ENCODE peak calls at places on chromosomes 11 and 22, in ten cellular contexts. B is SK-N-MC; W is WERI-Rb-1; D is mesenchymal stem cell; C is lower lobe of right lung; L is ovary; Z is heart left ventricle; H is fibroblast of lung; G is CD4-positive, alpha-beta memory T cell; Q is lung. I is an unnamed sample.

GRCh38 chr22:24772493-24773220 is 1.9 kb downstream of the PIWIL3 start:
- DNase-seq in B (no peak), W (peak; percentile 67), D (peak; percentile 74), C (no peak), L (no peak), Z (no peak), H (peak; percentile 61), G (no peak), Q (no peak), I (no peak)

GRCh38 chr22:24424001-24424900 is 3.1 kb upstream of the ADORA2A start:
- DNase-seq in B (no peak), W (no peak), D (no peak), C (peak; percentile 62), L (no peak), Z (no peak), H (no peak), G (peak; percentile 47), Q (no peak), I (no peak)

GRCh38 chr11:93567406-93567819 is 24.2 kb upstream of the SMCO4 start:
- DNase-seq in B (no peak), W (no peak), D (no peak), C (no peak), L (peak; percentile 24), Z (peak; percentile 76), H (peak; percentile 67), G (no peak), Q (peak; percentile 31), I (peak; percentile 97)

GRCh38 chr22:27226666-27227065 is 569.3 kb downstream of the MIAT start:
- DNase-seq in B (no peak), W (no peak), D (peak; percentile 63), C (no peak), L (no peak), Z (no peak), H (no peak), G (no peak), Q (no peak), I (no peak)

GRCh38 chr11:12175694-12176241 is 65.4 kb downstream of the MICAL2 start:
- DNase-seq in B (no peak), W (no peak), D (peak; percentile 94), C (no peak), L (no peak), Z (no peak), H (peak; percentile 76), G (no peak), Q (no peak), I (peak; percentile 62)

GRCh38 chr11:126083829-126084607 is 21.4 kb upstream of the CDON start:
- DNase-seq in B (no peak), W (peak; percentile 52), D (no peak), C (no peak), L (no peak), Z (no peak), H (no peak), G (peak; percentile 58), Q (no peak), I (no peak)

GRCh38 chr11:7964873-7965272 is 374 bp downstream of the NLRP10 start:
- DNase-seq in B (no peak), W (no peak), D (peak; percentile 5), C (no peak), L (no peak), Z (no peak), H (peak; percentile 79), G (no peak), Q (no peak), I (peak; percentile 47)

GRCh38 chr11:77658213-77659013 is 20.8 kb upstream of the CLNS1A start:
- DNase-seq in B (no peak), W (no peak), D (peak; percentile 33), C (no peak), L (no peak), Z (no peak), H (peak; percentile 21), G (no peak), Q (no peak), I (no peak)

GRCh38 chr11:86418929-86419328 is 44.2 kb downstream of the CCDC81 start:
- DNase-seq in B (no peak), W (no peak), D (no peak), C (no peak), L (no peak), Z (no peak), H (peak; percentile 12), G (no peak), Q (no peak), I (no peak)

GRCh38 chr22:37027556-37027955 is 8.0 kb downstream of the MPST start:
- DNase-seq in B (no peak), W (no peak), D (no peak), C (no peak), L (no peak), Z (no peak), H (no peak), G (no peak), Q (no peak), I (no peak)
- H3K36me3 ChIP-seq in B (no peaks in the 10 kb centered on the region), W (peaks cover 32% of the 10 kb centered on the region), D (peaks cover 40% of the 10 kb centered on the region), C (peaks cover 68% of the 10 kb centered on the region), L (no peaks in the 10 kb centered on the region), Z (peaks cover 67% of the 10 kb centered on the region), H (peaks cover 8% of the 10 kb centered on the region), G (no peaks in the 10 kb centered on the region), Q (peaks cover 41% of the 10 kb centered on the region), I (peaks cover 14% of the 10 kb centered on the region)

DNA sequence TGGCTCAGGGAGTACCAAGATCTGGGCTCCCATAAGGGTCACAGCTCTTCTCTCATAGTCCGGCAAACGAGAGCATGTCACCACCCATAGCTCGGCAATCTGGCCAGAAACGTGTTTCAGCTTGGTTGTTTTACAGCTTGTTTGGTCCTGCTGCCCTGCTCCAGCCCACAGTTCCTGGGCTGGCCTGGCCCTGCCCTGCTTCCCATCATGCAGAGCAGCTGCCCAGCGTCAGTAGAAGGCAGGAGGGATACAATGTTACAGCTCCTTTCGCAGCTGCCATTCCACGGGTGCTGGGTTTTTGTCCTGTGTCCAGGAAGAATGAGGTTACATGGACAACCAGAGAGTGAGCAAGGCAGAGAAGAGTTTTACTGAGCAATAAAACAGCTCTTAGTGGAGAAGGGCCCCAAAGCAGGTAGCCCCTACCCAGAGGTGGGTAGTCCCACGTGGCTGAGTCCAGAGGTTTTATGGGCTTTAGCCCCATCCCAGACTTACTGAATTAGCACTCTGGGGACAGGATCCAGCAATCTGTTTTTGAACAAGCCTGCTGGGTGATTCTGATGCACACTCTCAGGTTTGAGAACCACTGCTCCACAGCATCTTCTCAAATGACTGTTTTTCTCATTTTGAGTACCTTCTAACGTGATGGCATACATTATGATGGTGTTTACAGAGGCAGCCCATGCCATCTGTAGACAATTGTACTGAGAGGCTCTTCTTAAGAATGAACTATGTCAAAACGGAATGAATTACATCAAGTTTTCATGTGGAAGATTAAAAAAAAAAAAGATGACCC is 5.8 kb upstream of the MS4A18 start:
- DNase-seq in B (no peak), W (no peak), D (no peak), C (no peak), L (no peak), Z (no peak), H (no peak), G (no peak), Q (no peak), I (no peak)
- H3K4me3 ChIP-seq in B (no peak overlapping the region), W (no peak overlapping the region), D (no peak overlapping the region), C (no peak overlapping the region), L (no peak overlapping the region), Z (no peak overlapping the region), H (no peak overlapping the region), G (no peak overlapping the region), Q (no peak overlapping the region), I (no peak overlapping the region)

GRCh38 chr22:47287516-47287915 is 525.1 kb downstream of the TBC1D22A start:
- DNase-seq in B (no peak), W (no peak), D (no peak), C (no peak), L (no peak), Z (no peak), H (no peak), G (no peak), Q (no peak), I (no peak)
- H3K9me3 ChIP-seq in B (no peaks in the 10 kb centered on the region), W (no peaks in the 10 kb centered on the region), D (no peaks in the 10 kb centered on the region), C (no peaks in the 10 kb centered on the region), L (no peaks in the 10 kb centered on the region), Z (no peaks in the 10 kb centered on the region), H (no peaks in the 10 kb centered on the region), G (no peaks in the 10 kb centered on the region), Q (no peaks in the 10 kb centered on the region), I (no peaks in the 10 kb centered on the region)

DNA sequence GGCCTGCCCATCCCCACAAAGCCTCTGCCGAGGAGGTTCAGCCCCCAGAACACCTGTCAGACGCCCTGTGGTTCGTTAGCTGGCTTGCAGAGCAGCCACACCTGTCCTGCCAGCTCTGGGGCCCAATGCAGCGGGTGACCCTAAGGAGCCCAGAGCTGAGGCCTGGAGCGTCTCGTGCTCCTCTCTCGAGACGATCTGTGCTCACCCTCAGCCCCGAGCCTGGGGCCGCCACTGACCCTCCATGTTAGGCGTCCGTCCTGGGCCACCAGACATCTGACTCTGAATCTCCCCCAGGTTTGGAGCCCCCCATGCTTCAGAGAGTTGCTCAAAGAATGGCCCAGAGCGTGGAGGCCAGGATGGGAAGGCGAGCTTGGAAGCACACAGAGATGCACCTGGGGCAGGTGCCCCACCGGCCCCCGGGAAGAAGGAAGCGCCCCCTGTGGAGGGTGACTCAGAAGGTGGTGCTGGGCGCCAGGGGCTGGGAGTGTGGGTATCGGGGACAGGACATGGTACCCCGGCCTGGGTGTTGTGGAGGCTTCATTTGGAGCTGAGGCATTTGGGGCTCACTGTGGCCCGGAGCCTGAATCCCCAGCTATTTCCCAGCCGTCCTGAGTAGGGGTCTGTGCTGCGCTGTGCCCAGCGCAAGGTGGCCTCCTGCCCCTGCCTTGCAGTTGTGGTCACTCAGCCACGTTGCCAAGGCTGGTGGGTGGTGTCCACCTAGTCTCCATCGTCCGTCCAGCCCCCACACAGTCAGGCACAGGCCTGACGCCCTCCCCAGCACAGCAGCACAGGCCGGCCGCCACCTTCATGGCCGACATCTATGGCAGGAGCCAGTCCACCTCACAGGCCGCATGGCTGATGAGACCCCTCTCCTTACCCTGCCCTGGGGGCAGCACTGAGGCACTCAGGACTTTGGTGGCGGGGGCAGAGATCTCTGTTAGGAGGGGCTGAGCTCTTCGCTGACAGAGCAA is 36.2 kb downstream of the SBF1 start:
- DNase-seq in B (no peak), W (no peak), D (no peak), C (peak; percentile 43), L (no peak), Z (no peak), H (no peak), G (no peak), Q (no peak), I (no peak)
- H3K36me3 ChIP-seq in B (peaks cover 28% of the 10 kb centered on the region), W (peaks cover 49% of the 10 kb centered on the region), D (peaks cover 77% of the 10 kb centered on the region), C (peaks cover 81% of the 10 kb centered on the region), L (no peaks in the 10 kb centered on the region), Z (peaks cover 79% of the 10 kb centered on the region), H (peaks cover 29% of the 10 kb centered on the region), G (peaks cover 21% of the 10 kb centered on the region), Q (peaks cover 75% of the 10 kb centered on the region), I (peaks cover 13% of the 10 kb centered on the region)

GRCh38 chr11:68854273-68854958 is 12.7 kb upstream of the CPT1A start:
- DNase-seq in B (no peak), W (no peak), D (no peak), C (no peak), L (no peak), Z (no peak), H (no peak), G (no peak), Q (no peak), I (no peak)
- H3K4me3 ChIP-seq in B (no peak overlapping the region), W (no peak overlapping the region), D (peak overlapping the region; percentile 83), C (peak overlapping the region; percentile 63), L (peak overlapping the region; percentile 44), Z (peak overlapping the region; percentile 60), H (peak overlapping the region; percentile 60), G (no peak overlapping the region), Q (no peak overlapping the region), I (peak overlapping the region; percentile 35)

GRCh38 chr11:129935723-129936122 is 40.3 kb upstream of the NFRKB start:
- DNase-seq in B (no peak), W (no peak), D (no peak), C (no peak), L (no peak), Z (no peak), H (no peak), G (no peak), Q (no peak), I (no peak)
- H3K9me3 ChIP-seq in B (no peaks in the 10 kb centered on the region), W (no peaks in the 10 kb centered on the region), D (no peaks in the 10 kb centered on the region), C (no peaks in the 10 kb centered on the region), L (no peaks in the 10 kb centered on the region), Z (no peaks in the 10 kb centered on the region), H (no peaks in the 10 kb centered on the region), G (no peaks in the 10 kb centered on the region), Q (no peaks in the 10 kb centered on the region), I (no peaks in the 10 kb centered on the region)

GRCh38 chr11:62599909-62600308 is 1.8 kb downstream of the MTA2 start:
- DNase-seq in B (no peak), W (no peak), D (no peak), C (no peak), L (no peak), Z (no peak), H (no peak), G (no peak), Q (no peak), I (no peak)
- H3K36me3 ChIP-seq in B (peaks cover 50% of the 10 kb centered on the region), W (peaks cover 63% of the 10 kb centered on the region), D (peaks cover 61% of the 10 kb centered on the region), C (peaks cover 58% of the 10 kb centered on the region), L (no peaks in the 10 kb centered on the region), Z (peaks cover 52% of the 10 kb centered on the region), H (peaks cover 18% of the 10 kb centered on the region), G (peaks cover 50% of the 10 kb centered on the region), Q (peaks cover 43% of the 10 kb centered on the region), I (peaks cover 68% of the 10 kb centered on the region)

I was measured in MG63.